ENCODE peak calls at places on chromosomes 3 and 15, in four cellular contexts. A is upper lobe of right lung, G is GM20000, X is K562. C is an unnamed sample.
A peak's percentile ranks its signal among the peaks of the same experiment; 100 is the strongest.

GRCh38 chr15:70344666-70345065 is 246.9 kb upstream of the TLE3 start:
- DNase-seq in X (no peak), A (peak; percentile 67), G (no peak), C (no peak)

GRCh38 chr3:12963869-12964712 is 109.1 kb downstream of the IQSEC1 start:
- DNase-seq in G (no peak), A (no peak), X (peak; percentile 35), C (no peak)

GRCh38 chr3:37887824-37888223 is 26.1 kb downstream of the CTDSPL start:
- DNase-seq in A (no peak), G (no peak), X (no peak), C (no peak)

GRCh38 chr3:181568248-181568647 is 143.5 kb upstream of the SOX2 start:
- DNase-seq in G (no peak), X (no peak), A (no peak), C (no peak)

GRCh38 chr15:82571722-82572222 is 31.5 kb upstream of the RPS17 start:
- DNase-seq in G (no peak), A (peak; percentile 73), X (peak; percentile 34), C (no peak)

GRCh38 chr3:120280566-120280965 is 4.5 kb downstream of the GPR156 start:
- DNase-seq in G (peak; percentile 41), X (no peak), A (no peak), C (peak; percentile 31)

GRCh38 chr15:52262364-52262763 is 33.2 kb downstream of the MYO5C start:
- DNase-seq in G (no peak), X (no peak), A (no peak), C (peak; percentile 27)

GRCh38 chr3:58176185-58176530 is 34.6 kb downstream of the DNASE1L3 start:
- DNase-seq in X (no peak), A (no peak), G (no peak), C (no peak)

GRCh38 chr3:155112661-155113389 is 32.7 kb downstream of the MME start:
- DNase-seq in G (no peak), X (no peak), A (no peak), C (no peak)

GRCh38 chr3:169060037-169060436 is 603.5 kb downstream of the MECOM start:
- DNase-seq in X (no peak), A (no peak), G (no peak), C (no peak)

GRCh38 chr3:132318451-132318850 is 1.2 kb downstream of the ACP3 start:
- DNase-seq in A (no peak), X (no peak), G (no peak), C (no peak)

GRCh38 chr15:38540516-38540915 is 24.1 kb downstream of the RASGRP1 start:
- DNase-seq in X (no peak), A (no peak), G (no peak), C (no peak)

GRCh38 chr15:38549222-38549621 is 15.4 kb downstream of the RASGRP1 start:
- DNase-seq in A (no peak), X (no peak), G (no peak), C (no peak)

GRCh38 chr15:38541046-38541445 is 23.6 kb downstream of the RASGRP1 start:
- DNase-seq in G (no peak), A (no peak), X (no peak), C (no peak)

GRCh38 chr15:38547255-38547997 is 17.2 kb downstream of the RASGRP1 start:
- DNase-seq in A (no peak), X (peak; percentile 76), G (no peak), C (no peak)

DNA sequence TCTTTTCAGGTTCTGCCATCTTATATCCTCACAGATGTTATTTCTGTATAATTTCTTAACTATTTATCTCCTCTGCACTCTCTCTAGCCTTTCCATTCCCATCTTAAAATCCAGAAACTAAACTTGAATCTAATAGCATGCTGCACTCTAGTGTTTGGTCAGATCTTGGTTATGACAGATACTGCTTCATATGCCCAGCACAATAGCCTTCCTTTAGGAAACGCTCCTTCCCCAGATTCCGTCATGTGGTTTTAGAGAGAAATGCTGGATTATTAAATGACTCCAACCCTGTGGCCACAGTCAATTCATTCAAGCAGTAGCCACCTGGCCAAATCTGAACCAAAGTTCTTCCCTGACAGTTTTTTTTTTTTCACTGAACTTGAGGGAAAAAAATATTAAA is 19.4 kb downstream of the RASGRP1 start:
- DNase-seq in X (no peak), A (no peak), G (no peak), C (no peak)
- TF ChIP-seq CTCF in X (no peak), A (no peak), G (no peak), C (no peak)

DNA sequence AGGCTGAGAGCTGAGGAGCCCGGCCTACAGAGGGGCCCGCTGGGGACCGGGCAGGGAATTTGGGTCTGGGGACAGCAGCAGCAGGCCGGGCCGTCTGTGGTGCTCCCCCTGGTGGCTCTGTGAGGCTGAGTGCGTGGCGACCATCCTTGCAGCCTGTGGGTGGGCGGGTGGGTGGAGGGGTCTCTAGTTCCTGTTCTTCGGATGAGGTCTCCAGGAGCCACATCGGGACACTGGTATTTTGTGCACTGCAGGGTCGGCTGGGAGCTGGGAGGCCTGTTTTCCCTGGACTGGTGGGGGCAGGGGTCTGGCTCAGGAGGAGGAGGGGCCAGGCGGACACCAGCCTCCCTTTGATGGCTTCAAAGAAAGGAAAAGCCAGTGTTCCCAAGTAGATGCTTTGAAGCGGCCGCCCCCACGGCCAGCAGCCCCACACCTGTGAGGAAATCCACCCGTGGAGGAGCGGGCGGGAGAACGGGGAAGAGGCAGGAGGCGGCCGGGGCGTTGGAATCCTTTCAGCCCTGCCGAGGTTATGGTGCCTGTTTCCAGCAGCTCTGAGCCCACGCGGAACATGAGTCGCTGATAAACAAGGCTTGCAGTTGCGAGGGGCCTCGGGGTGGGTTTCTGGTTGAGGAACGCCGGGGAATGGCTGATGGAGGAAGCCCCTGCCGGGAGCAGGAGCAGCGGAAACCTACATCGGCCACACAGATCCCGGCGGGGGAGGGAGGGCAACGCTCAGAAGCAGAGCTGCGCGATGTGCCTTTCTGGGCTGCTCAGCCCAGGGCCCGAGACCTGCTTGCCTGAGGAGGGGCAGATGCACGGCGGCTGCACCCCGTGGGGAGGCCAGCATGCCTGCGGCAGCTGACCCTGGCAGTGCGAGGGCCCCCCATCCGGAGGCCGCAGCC is 154.3 kb downstream of the NSMCE3 start:
- DNase-seq in A (no peak), G (no peak), X (no peak), C (no peak)
- TF ChIP-seq CTCF in A (peak; percentile 28), G (peak; percentile 7), X (no peak), C (no peak)

DNA sequence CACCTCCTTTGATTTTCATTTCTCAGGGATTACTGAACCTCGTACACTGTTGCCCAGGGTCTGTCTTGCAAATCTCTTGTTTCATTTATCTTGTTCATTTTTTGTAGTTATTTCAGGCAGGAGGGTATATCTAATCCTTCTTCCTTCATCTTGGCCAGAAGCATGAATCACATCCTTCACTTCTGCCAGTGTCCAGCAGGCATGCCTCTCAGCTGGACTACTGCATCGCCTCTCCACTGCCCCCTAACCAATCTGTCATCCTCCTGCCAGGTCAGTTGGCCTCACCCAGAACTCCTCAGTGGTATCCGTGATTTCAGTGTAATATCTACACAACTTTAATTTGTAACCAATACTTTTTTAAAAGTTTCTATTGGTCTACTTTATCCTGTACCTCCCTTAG is 297.9 kb downstream of the GABRG3 start:
- DNase-seq in A (no peak), G (no peak), X (no peak), C (no peak)
- TF ChIP-seq CTCF in A (no peak), G (no peak), X (no peak), C (no peak)

DNA sequence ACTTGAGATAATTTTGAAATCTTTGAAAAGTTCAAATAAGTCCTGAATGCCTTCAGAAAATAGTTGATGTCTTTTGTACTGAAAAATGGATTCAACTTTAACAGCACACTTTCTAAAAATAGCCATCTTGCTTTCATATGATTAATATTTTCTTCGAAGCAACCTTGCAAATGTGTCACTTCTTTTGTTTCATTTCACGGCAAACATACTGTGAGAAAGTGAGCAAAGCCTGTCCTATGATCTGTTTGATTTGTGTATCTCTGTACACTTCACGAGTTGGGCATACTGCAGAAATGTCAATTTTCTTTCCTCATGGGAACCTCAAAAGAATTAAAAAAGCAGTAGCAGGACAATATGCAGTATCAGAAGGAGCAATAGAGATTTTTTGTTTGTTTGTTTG is 571.8 kb downstream of the NAALADL2 start:
- DNase-seq in X (no peak), A (no peak), G (no peak), C (no peak)
- TF ChIP-seq CTCF in X (no peak), A (no peak), G (no peak), C (no peak)

DNA sequence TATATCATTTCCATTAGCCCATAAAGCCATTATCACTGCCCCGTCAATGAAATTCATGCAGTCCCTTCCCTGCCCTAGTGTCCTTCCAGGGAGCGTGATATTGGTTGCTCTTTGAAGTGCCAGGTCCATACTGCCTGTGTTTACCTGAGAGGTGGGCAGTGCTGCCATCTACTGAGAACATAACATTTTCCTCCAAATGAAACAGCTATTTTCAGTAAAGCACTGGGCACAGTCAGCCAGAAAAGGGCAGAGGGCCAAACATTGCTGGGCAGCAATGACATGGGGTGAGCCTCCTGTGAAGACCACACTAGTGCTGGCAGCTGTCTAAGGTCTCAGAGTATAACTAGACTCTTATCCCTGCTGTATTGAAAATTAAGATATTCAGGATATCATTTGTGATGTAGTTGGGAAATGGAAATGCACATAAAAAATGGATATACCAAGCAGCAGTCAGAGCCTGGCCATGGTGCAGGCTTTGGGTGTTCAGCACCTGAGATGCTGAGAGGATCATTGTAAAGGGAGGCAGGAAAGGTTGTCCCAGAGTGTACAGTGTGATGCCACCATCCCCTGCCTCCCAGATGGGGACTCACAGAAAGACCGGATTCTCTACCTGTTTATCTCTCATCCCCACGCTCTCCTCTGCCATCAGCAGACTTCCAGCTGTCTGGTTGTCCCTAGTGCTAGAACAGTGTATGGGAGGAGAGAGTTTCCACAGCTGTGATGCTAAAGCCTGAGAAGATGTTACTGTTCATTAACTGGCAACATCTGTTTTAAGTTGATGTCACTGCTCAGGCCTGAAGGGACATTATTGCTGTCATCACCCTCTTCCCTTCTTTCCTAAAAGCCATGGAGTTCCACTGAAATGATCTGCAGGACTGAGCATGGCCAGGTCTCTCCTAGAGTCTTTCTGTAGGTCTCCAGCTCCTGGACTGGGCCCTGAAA is 108.8 kb downstream of the ARNT2 start:
- DNase-seq in G (no peak), X (no peak), A (no peak), C (no peak)
- TF ChIP-seq CTCF in G (no peak), X (no peak), A (no peak), C (no peak)

C was measured in GM10248.